ENCODE peak calls at places on chromosome 14, in six cellular contexts. L, F, V, S, P and T are unnamed samples.
A peak's percentile ranks its signal among the peaks of the same experiment; 100 is the strongest.

GRCh38 chr14:56846970-56847928 is 37.0 kb upstream of the OTX2 start:
- DNase-seq in V (no peak), L (no peak), S (no peak), F (no peak), P (no peak), T (no peak)

GRCh38 chr14:95315579-95315978 is 4.1 kb downstream of the CLMN start:
- DNase-seq in L (no peak), V (no peak), S (no peak), F (no peak), P (no peak), T (no peak)

GRCh38 chr14:49893309-49894213 is 679 bp downstream of the ARF6 start:
- DNase-seq in P (no peak), V (peak; percentile 57), S (peak; percentile 67), F (peak; percentile 42), L (peak; percentile 54), T (no peak)

GRCh38 chr14:93775744-93776143 is 12.5 kb downstream of the PRIMA1 start:
- DNase-seq in F (no peak), L (no peak), V (no peak), S (no peak), P (no peak), T (no peak)

GRCh38 chr14:67240168-67240932 is 885 bp upstream of the PALS1 start:
- DNase-seq in P (peak; percentile 36), L (peak; percentile 22), V (no peak), F (no peak), S (peak; percentile 54), T (peak; percentile 11)

GRCh38 chr14:60125918-60126317 is 34.2 kb downstream of the PCNX4 start:
- DNase-seq in L (no peak), S (no peak), F (no peak), P (no peak), V (peak; percentile 22), T (peak; percentile 32)

GRCh38 chr14:60288279-60288678 is 39.3 kb downstream of the PPM1A start:
- DNase-seq in S (no peak), P (no peak), V (no peak), F (peak; percentile 46), L (no peak), T (no peak)

GRCh38 chr14:75046899-75047298 is 4.4 kb downstream of the MLH3 start:
- DNase-seq in V (no peak), S (no peak), P (no peak), L (peak; percentile 18), F (no peak), T (peak; percentile 45)

GRCh38 chr14:49767473-49768300 is at the start of gene KLHDC2:
- DNase-seq in P (peak; percentile 64), V (peak; percentile 92), F (peak; percentile 87), S (peak; percentile 93), L (peak; percentile 87), T (peak; percentile 88)

GRCh38 chr14:52405314-52405713 is 91.2 kb downstream of the PTGER2 start:
- DNase-seq in S (no peak), F (no peak), L (no peak), P (no peak), V (no peak), T (no peak)

GRCh38 chr14:29354446-29354845 is 573.2 kb downstream of the PRKD1 start:
- DNase-seq in L (no peak), F (no peak), P (no peak), V (no peak), S (no peak), T (peak; percentile 7)

GRCh38 chr14:75861161-75861621 is 120.6 kb downstream of the TGFB3 start:
- DNase-seq in V (peak; percentile 81), F (peak; percentile 74), P (peak; percentile 17), L (peak; percentile 92), S (no peak), T (peak; percentile 87)

GRCh38 chr14:103556976-103557758 is 5.3 kb downstream of the BAG5 start:
- DNase-seq in L (no peak), V (no peak), S (no peak), P (no peak), F (no peak), T (no peak)

GRCh38 chr14:55333785-55334485 is 62.7 kb downstream of the FBXO34 start:
- DNase-seq in S (no peak), V (peak; percentile 56), L (no peak), F (peak; percentile 47), P (no peak), T (peak; percentile 81)

GRCh38 chr14:69675877-69676416 is 64.6 kb downstream of the SUSD6 start:
- DNase-seq in L (no peak), P (no peak), F (no peak), S (no peak), V (no peak), T (no peak)

GRCh38 chr14:96170961-96171592 is 33.6 kb upstream of the BDKRB2 start:
- DNase-seq in S (no peak), L (no peak), F (no peak), P (no peak), V (no peak), T (no peak)

GRCh38 chr14:61640834-61641170 is 54.5 kb upstream of the HIF1A start:
- DNase-seq in P (no peak), V (no peak), L (no peak), S (no peak), F (no peak), T (no peak)

GRCh38 chr14:77593501-77593911 is 22.9 kb downstream of the SPTLC2 start:
- DNase-seq in V (peak; percentile 55), F (no peak), S (no peak), P (no peak), L (peak; percentile 29), T (peak; percentile 60)

GRCh38 chr14:94571950-94572349 is 9.3 kb upstream of the SERPINA5 start:
- DNase-seq in V (peak; percentile 50), P (no peak), S (no peak), L (peak; percentile 57), F (peak; percentile 14), T (peak; percentile 23)

GRCh38 chr14:54343276-54344121 is 53.3 kb upstream of the CDKN3 start:
- DNase-seq in P (peak; percentile 84), V (peak; percentile 84), F (peak; percentile 64), S (no peak), L (no peak), T (no peak)

GRCh38 chr14:37436519-37436918 is 158.5 kb downstream of the FOXA1 start:
- DNase-seq in F (no peak), V (no peak), P (peak; percentile 45), S (no peak), L (no peak), T (no peak)